ENCODE peak calls at places on chromosome 1, in eight cellular contexts. One of them, this sample, is unnamed.

GRCh38 chr1:52191395-52191965 is 49.6 kb downstream of the ZFYVE9 start:
- DNase-seq in stimulated activated CD4-positive, alpha-beta T cell treated with anti-CD3 and anti-CD28 coated beads, TNF-alpha, amount 100 ng/mL, for 1 hour: no peak
- DNase-seq in caudate nucleus: no peak
- DNase-seq in HEK293T: no peak
- DNase-seq in fibroblast of mammary gland: no peak
- DNase-seq in T-helper 9 cell: no peak
- DNase-seq in fibroblast of lung: no peak
- DNase-seq in CD8-positive, alpha-beta memory T cell: no peak
- DNase-seq in this sample: no peak

GRCh38 chr1:27416387-27417111 is 24.1 kb downstream of the GPR3 start:
- DNase-seq in caudate nucleus: no peak
- DNase-seq in stimulated activated CD4-positive, alpha-beta T cell treated with anti-CD3 and anti-CD28 coated beads, TNF-alpha, amount 100 ng/mL, for 1 hour: no peak
- DNase-seq in T-helper 9 cell: no peak
- DNase-seq in CD8-positive, alpha-beta memory T cell: peak
- DNase-seq in fibroblast of lung: peak
- DNase-seq in HEK293T: peak
- DNase-seq in fibroblast of mammary gland: peak
- DNase-seq in this sample: peak

GRCh38 chr1:94803517-94804441 is 16.4 kb upstream of the SLC44A3 start:
- DNase-seq in fibroblast of mammary gland: peak
- DNase-seq in T-helper 9 cell: no peak
- DNase-seq in CD8-positive, alpha-beta memory T cell: no peak
- DNase-seq in fibroblast of lung: peak
- DNase-seq in HEK293T: no peak
- DNase-seq in stimulated activated CD4-positive, alpha-beta T cell treated with anti-CD3 and anti-CD28 coated beads, TNF-alpha, amount 100 ng/mL, for 1 hour: no peak
- DNase-seq in caudate nucleus: no peak
- DNase-seq in this sample: no peak

GRCh38 chr1:56578963-56579875 is at the start of gene PLPP3:
- DNase-seq in caudate nucleus: peak
- DNase-seq in fibroblast of lung: peak
- DNase-seq in CD8-positive, alpha-beta memory T cell: no peak
- DNase-seq in HEK293T: peak
- DNase-seq in stimulated activated CD4-positive, alpha-beta T cell treated with anti-CD3 and anti-CD28 coated beads, TNF-alpha, amount 100 ng/mL, for 1 hour: no peak
- DNase-seq in T-helper 9 cell: no peak
- DNase-seq in fibroblast of mammary gland: peak
- DNase-seq in this sample: peak

GRCh38 chr1:32716312-32717126 is 13.9 kb upstream of the SYNC start:
- DNase-seq in T-helper 9 cell: no peak
- DNase-seq in stimulated activated CD4-positive, alpha-beta T cell treated with anti-CD3 and anti-CD28 coated beads, TNF-alpha, amount 100 ng/mL, for 1 hour: no peak
- DNase-seq in fibroblast of lung: no peak
- DNase-seq in caudate nucleus: no peak
- DNase-seq in HEK293T: peak
- DNase-seq in CD8-positive, alpha-beta memory T cell: no peak
- DNase-seq in fibroblast of mammary gland: no peak
- DNase-seq in this sample: peak

GRCh38 chr1:183185941-183186490 is at the start of gene LAMC2:
- DNase-seq in caudate nucleus: no peak
- DNase-seq in fibroblast of lung: no peak
- DNase-seq in HEK293T: peak
- DNase-seq in fibroblast of mammary gland: no peak
- DNase-seq in T-helper 9 cell: no peak
- DNase-seq in CD8-positive, alpha-beta memory T cell: no peak
- DNase-seq in stimulated activated CD4-positive, alpha-beta T cell treated with anti-CD3 and anti-CD28 coated beads, TNF-alpha, amount 100 ng/mL, for 1 hour: no peak
- DNase-seq in this sample: peak

GRCh38 chr1:65795311-65795710 is 2.6 kb downstream of the PDE4B start:
- DNase-seq in caudate nucleus: no peak
- DNase-seq in T-helper 9 cell: no peak
- DNase-seq in CD8-positive, alpha-beta memory T cell: no peak
- DNase-seq in HEK293T: no peak
- DNase-seq in stimulated activated CD4-positive, alpha-beta T cell treated with anti-CD3 and anti-CD28 coated beads, TNF-alpha, amount 100 ng/mL, for 1 hour: no peak
- DNase-seq in fibroblast of mammary gland: no peak
- DNase-seq in fibroblast of lung: no peak
- DNase-seq in this sample: no peak

GRCh38 chr1:1120866-1121563 is 5.1 kb upstream of the C1orf159 start:
- DNase-seq in stimulated activated CD4-positive, alpha-beta T cell treated with anti-CD3 and anti-CD28 coated beads, TNF-alpha, amount 100 ng/mL, for 1 hour: no peak
- DNase-seq in caudate nucleus: no peak
- DNase-seq in CD8-positive, alpha-beta memory T cell: no peak
- DNase-seq in fibroblast of mammary gland: no peak
- DNase-seq in T-helper 9 cell: no peak
- DNase-seq in HEK293T: no peak
- DNase-seq in fibroblast of lung: no peak
- DNase-seq in this sample: no peak

GRCh38 chr1:64031191-64031590 is 172.2 kb upstream of the UBE2U start:
- DNase-seq in stimulated activated CD4-positive, alpha-beta T cell treated with anti-CD3 and anti-CD28 coated beads, TNF-alpha, amount 100 ng/mL, for 1 hour: no peak
- DNase-seq in fibroblast of lung: no peak
- DNase-seq in caudate nucleus: no peak
- DNase-seq in CD8-positive, alpha-beta memory T cell: no peak
- DNase-seq in fibroblast of mammary gland: peak
- DNase-seq in T-helper 9 cell: no peak
- DNase-seq in HEK293T: no peak
- DNase-seq in this sample: no peak

GRCh38 chr1:210536263-210536961 is 207.7 kb downstream of the HHAT start:
- DNase-seq in caudate nucleus: no peak
- DNase-seq in fibroblast of mammary gland: no peak
- DNase-seq in fibroblast of lung: no peak
- DNase-seq in HEK293T: no peak
- DNase-seq in CD8-positive, alpha-beta memory T cell: no peak
- DNase-seq in T-helper 9 cell: no peak
- DNase-seq in stimulated activated CD4-positive, alpha-beta T cell treated with anti-CD3 and anti-CD28 coated beads, TNF-alpha, amount 100 ng/mL, for 1 hour: no peak
- DNase-seq in this sample: no peak

GRCh38 chr1:227526524-227526923 is 36.8 kb upstream of the ZNF678 start:
- DNase-seq in T-helper 9 cell: no peak
- DNase-seq in fibroblast of mammary gland: no peak
- DNase-seq in fibroblast of lung: no peak
- DNase-seq in stimulated activated CD4-positive, alpha-beta T cell treated with anti-CD3 and anti-CD28 coated beads, TNF-alpha, amount 100 ng/mL, for 1 hour: no peak
- DNase-seq in HEK293T: no peak
- DNase-seq in CD8-positive, alpha-beta memory T cell: no peak
- DNase-seq in caudate nucleus: no peak
- DNase-seq in this sample: no peak

GRCh38 chr1:19688041-19688842 is 23.6 kb downstream of the HTR6 start:
- DNase-seq in HEK293T: no peak
- DNase-seq in fibroblast of mammary gland: no peak
- DNase-seq in caudate nucleus: no peak
- DNase-seq in stimulated activated CD4-positive, alpha-beta T cell treated with anti-CD3 and anti-CD28 coated beads, TNF-alpha, amount 100 ng/mL, for 1 hour: no peak
- DNase-seq in T-helper 9 cell: peak
- DNase-seq in CD8-positive, alpha-beta memory T cell: peak
- DNase-seq in fibroblast of lung: no peak
- DNase-seq in this sample: no peak

GRCh38 chr1:63148825-63149645 is 173.3 kb upstream of the FOXD3 start:
- DNase-seq in fibroblast of lung: peak
- DNase-seq in T-helper 9 cell: no peak
- DNase-seq in stimulated activated CD4-positive, alpha-beta T cell treated with anti-CD3 and anti-CD28 coated beads, TNF-alpha, amount 100 ng/mL, for 1 hour: no peak
- DNase-seq in caudate nucleus: no peak
- DNase-seq in fibroblast of mammary gland: peak
- DNase-seq in CD8-positive, alpha-beta memory T cell: no peak
- DNase-seq in HEK293T: peak
- DNase-seq in this sample: peak

GRCh38 chr1:205998457-205999241 is 4.5 kb downstream of the RAB7B start:
- DNase-seq in fibroblast of mammary gland: no peak
- DNase-seq in stimulated activated CD4-positive, alpha-beta T cell treated with anti-CD3 and anti-CD28 coated beads, TNF-alpha, amount 100 ng/mL, for 1 hour: no peak
- DNase-seq in T-helper 9 cell: no peak
- DNase-seq in HEK293T: no peak
- DNase-seq in CD8-positive, alpha-beta memory T cell: no peak
- DNase-seq in fibroblast of lung: peak
- DNase-seq in caudate nucleus: no peak
- DNase-seq in this sample: peak

GRCh38 chr1:77060000-77060399 is 159.2 kb downstream of the PIGK start:
- DNase-seq in T-helper 9 cell: no peak
- DNase-seq in stimulated activated CD4-positive, alpha-beta T cell treated with anti-CD3 and anti-CD28 coated beads, TNF-alpha, amount 100 ng/mL, for 1 hour: no peak
- DNase-seq in caudate nucleus: no peak
- DNase-seq in HEK293T: no peak
- DNase-seq in fibroblast of lung: no peak
- DNase-seq in CD8-positive, alpha-beta memory T cell: no peak
- DNase-seq in fibroblast of mammary gland: no peak
- DNase-seq in this sample: no peak